ENCODE peak calls at places on chromosomes 12 and 14, in four cellular contexts. J, C, K and B are unnamed samples.

GRCh38 chr14:65336191-65336591 is 76.3 kb upstream of the FUT8 start:
- DNase-seq in J (no peak), C (no peak), K (no peak), B (no peak)

GRCh38 chr12:26239508-26240328 is 44.3 kb downstream of the SSPN start:
- DNase-seq in J (no peak), C (no peak), K (no peak), B (no peak)

GRCh38 chr14:50772361-50772760 is 58.6 kb downstream of the NIN start:
- DNase-seq in J (no peak), C (no peak), K (no peak), B (no peak)

GRCh38 chr12:58554522-58555157 is 365.7 kb downstream of the LRIG3 start:
- DNase-seq in J (no peak), C (no peak), K (no peak), B (no peak)

GRCh38 chr12:57240926-57241555 is 9.9 kb downstream of the STAC3 start:
- DNase-seq in J (no peak), C (no peak), K (no peak), B (no peak)

GRCh38 chr14:20278414-20278813 is 27.3 kb downstream of the TTC5 start:
- DNase-seq in J (peak), C (peak), K (no peak), B (no peak)

GRCh38 chr14:67911506-67911905 is 91.9 kb downstream of the RAD51B start:
- DNase-seq in J (no peak), C (no peak), K (no peak), B (no peak)

GRCh38 chr12:56687225-56688128 is 607 bp downstream of the PTGES3 start:
- DNase-seq in J (no peak), C (peak), K (no peak), B (no peak)

GRCh38 chr12:121033625-121034349 is 5.3 kb downstream of the OASL start:
- DNase-seq in J (no peak), C (no peak), K (peak), B (no peak)

GRCh38 chr12:40192704-40193255 is 32.0 kb upstream of the LRRK2 start:
- DNase-seq in J (no peak), C (peak), K (peak), B (no peak)

GRCh38 chr12:122348505-122348904 is 74.0 kb downstream of the CLIP1 start:
- DNase-seq in J (no peak), C (no peak), K (no peak), B (no peak)

GRCh38 chr12:95740751-95741150 is 49.8 kb downstream of the NTN4 start:
- DNase-seq in J (no peak), C (no peak), K (no peak), B (no peak)

GRCh38 chr12:105822131-105823103 is 316.3 kb downstream of the NUAK1 start:
- DNase-seq in J (no peak), C (no peak), K (no peak), B (no peak)

GRCh38 chr12:64390275-64390851 is at the start of gene C12orf56:
- DNase-seq in J (no peak), C (no peak), K (no peak), B (no peak)

GRCh38 chr12:89474615-89475014 is 50.0 kb downstream of the GALNT4 start:
- DNase-seq in J (no peak), C (no peak), K (no peak), B (no peak)

DNA sequence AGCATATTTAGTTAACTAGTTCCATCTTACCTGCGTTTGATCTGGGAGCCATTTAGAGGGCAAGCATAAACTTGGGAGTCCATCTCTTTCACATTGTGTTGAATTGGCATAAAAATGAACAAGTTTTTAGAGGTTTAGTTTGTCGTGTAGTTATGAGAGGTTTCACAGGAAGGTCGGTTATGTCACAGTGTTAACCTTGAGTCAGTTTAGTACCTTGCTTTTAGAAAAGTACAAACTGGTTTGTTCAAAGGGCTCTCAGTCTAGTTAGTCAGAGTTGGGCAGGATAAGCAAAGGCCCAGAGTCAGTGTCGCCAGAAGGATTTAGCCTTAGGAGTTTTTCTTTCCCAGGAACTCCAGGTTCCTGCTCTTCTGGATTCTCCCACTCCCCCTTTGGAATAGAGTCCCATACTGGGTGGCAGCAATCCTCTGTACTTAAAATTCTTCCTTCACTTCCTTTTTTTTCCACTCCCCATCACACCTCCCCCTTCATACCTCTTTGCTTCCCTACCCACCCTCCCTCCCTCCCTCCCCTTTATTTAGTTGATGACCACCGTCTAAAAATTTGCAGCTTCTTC is 12.0 kb downstream of the PCBP2 start:
- DNase-seq in J (no peak), C (no peak), K (no peak), B (no peak)
- TF ChIP-seq SPI1 in J (peak), C (peak), K (no peak), B (peak)

GRCh38 chr14:101088714-101089113 is 185.2 kb upstream of the RTL1 start:
- DNase-seq in J (no peak), C (no peak), K (no peak), B (no peak)

GRCh38 chr14:101086926-101087325 is 183.4 kb upstream of the RTL1 start:
- DNase-seq in J (no peak), C (no peak), K (no peak), B (no peak)

GRCh38 chr14:101088395-101088667 is 184.8 kb upstream of the RTL1 start:
- DNase-seq in J (no peak), C (no peak), K (no peak), B (no peak)

GRCh38 chr14:101090976-101091375 is 187.5 kb upstream of the RTL1 start:
- DNase-seq in J (no peak), C (no peak), K (no peak), B (no peak)

DNA sequence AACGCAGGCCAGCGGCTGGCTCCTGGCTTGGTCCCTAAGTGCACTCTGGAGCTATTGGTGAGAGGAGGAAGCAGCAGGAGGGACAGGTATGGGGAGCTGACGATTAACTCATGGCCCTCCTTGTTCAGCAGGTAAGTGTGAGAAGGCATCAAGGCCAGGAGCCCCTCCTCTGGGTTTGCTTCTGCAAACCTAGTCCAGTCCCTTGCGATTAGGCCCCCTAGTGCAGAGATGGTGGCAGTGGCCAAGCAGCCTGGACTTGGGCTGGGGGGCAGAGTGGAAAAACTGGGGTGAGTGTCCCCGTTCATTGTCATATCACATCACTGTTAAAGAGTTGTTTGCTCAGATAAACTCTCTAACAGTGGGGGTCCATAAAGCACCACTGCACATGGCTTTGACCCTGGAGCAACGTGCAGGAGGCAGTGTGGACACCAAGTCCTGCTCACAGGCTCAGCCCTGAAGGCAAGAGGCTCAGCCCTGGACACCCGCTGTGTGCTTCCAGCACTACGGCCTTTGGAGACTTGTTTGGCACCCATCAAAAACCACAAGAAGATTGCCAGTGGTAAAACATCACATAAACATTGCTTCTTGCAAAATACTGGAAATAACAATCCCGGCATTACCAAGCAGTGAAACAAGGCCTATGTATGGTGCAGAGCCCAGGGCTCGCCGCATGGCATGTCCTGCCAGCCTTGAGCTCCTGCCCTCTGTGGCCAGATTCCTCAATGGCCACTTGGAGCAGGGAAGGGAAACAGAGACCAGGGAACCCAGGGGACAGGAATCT is 184.3 kb upstream of the RTL1 start:
- DNase-seq in J (no peak), C (no peak), K (no peak), B (no peak)
- TF ChIP-seq SPI1 in J (no peak), C (no peak), K (no peak), B (no peak)

GRCh38 chr12:51322452-51322851 is 1.5 kb downstream of the BIN2 start:
- DNase-seq in J (no peak), C (no peak), K (peak), B (no peak)
- TF ChIP-seq SPI1 in J (no peak), C (no peak), K (no peak), B (no peak)

GRCh38 chr12:104730761-104731160 is 227.3 kb downstream of the SLC41A2 start:
- DNase-seq in J (no peak), C (no peak), K (no peak), B (no peak)

GRCh38 chr12:104735801-104736200 is 222.3 kb downstream of the SLC41A2 start:
- DNase-seq in J (no peak), C (no peak), K (no peak), B (no peak)

GRCh38 chr12:104736307-104736706 is 221.8 kb downstream of the SLC41A2 start:
- DNase-seq in J (no peak), C (no peak), K (no peak), B (no peak)

GRCh38 chr12:104734541-104735075 is 223.5 kb downstream of the SLC41A2 start:
- DNase-seq in J (no peak), C (no peak), K (no peak), B (no peak)

GRCh38 chr12:104733717-104734175 is 224.3 kb downstream of the SLC41A2 start:
- DNase-seq in J (peak), C (peak), K (no peak), B (no peak)
- TF ChIP-seq SPI1 in J (no peak), C (no peak), K (no peak), B (no peak)

GRCh38 chr12:41661141-41661540 is 473.0 kb downstream of the PDZRN4 start:
- DNase-seq in J (no peak), C (no peak), K (no peak), B (no peak)

DNA sequence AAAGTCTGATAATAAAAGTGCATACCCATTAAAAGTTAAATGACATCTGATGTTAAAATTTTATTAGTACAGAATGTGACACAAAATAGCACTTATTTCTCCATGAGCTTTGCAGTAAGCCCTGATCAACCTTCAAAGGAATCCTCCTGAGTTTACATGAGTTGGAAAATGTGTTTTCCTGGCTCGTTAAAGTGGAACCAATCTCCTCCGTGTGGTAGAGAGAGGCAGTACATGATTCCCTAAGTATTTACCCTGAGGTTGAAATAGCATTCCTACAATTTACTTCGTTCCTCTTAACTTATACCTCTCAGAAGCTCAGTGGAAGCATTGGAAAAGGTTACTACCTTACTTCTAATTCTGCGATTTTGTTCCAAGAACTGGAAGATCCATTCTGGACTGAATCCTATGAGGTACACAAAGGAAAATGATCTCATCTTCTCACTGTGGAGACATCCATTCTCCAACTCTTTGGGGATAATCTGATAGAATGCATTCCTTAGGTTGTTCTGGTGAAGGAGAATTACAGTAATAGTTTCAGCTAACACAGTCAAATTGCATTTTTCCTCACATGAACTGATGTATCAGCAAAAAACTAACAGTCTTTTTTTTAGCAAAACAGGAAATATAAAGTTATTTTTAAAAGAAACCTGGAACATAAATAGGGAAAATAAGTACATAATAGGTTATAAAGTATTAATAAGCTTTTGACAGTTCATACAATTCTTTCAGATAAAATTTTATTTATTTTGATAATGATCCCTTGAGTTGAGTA is 475.6 kb downstream of the PDZRN4 start:
- DNase-seq in J (no peak), C (no peak), K (no peak), B (no peak)
- TF ChIP-seq SPI1 in J (no peak), C (no peak), K (no peak), B (no peak)

GRCh38 chr12:54859502-54859901 is 5.2 kb downstream of the MUCL1 start:
- DNase-seq in J (no peak), C (no peak), K (no peak), B (no peak)

GRCh38 chr12:54868690-54869089 is 14.4 kb downstream of the MUCL1 start:
- DNase-seq in J (no peak), C (no peak), K (no peak), B (no peak)

GRCh38 chr12:54861927-54862326 is 7.6 kb downstream of the MUCL1 start:
- DNase-seq in J (no peak), C (no peak), K (no peak), B (no peak)

GRCh38 chr12:54865683-54866324 is 11.5 kb downstream of the MUCL1 start:
- DNase-seq in J (no peak), C (no peak), K (no peak), B (no peak)

GRCh38 chr12:54863948-54864584 is 9.8 kb downstream of the MUCL1 start:
- DNase-seq in J (no peak), C (no peak), K (no peak), B (no peak)
- TF ChIP-seq SPI1 in J (no peak), C (no peak), K (no peak), B (no peak)

DNA sequence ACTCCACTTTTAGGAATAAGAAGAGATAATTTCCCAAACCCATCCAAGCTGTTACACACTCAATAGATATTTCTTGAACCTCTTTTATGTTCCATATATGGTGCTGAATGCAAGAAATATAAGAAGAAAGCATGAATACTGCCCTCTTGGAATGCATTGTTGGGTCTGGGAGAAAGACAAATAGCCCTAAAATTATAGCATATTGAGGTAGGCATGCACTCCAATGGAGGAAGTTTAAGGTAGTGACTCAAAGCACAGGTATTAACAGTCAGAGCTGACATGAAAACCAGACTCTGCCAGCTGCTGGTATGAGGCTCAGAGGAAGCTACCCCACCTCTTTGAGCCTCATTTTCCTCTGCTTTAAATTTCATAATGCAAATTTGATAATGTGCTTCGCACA is 261.3 kb upstream of the NOS1 start:
- DNase-seq in J (no peak), C (no peak), K (no peak), B (no peak)
- TF ChIP-seq SPI1 in J (no peak), C (no peak), K (no peak), B (no peak)

GRCh38 chr14:90332271-90332584 is 487 bp upstream of the NRDE2 start:
- DNase-seq in J (no peak), C (no peak), K (no peak), B (no peak)

GRCh38 chr14:90341784-90342183 is 10.0 kb upstream of the NRDE2 start:
- DNase-seq in J (no peak), C (no peak), K (no peak), B (no peak)

GRCh38 chr14:90331497-90332270 is at the start of gene NRDE2:
- DNase-seq in J (peak), C (peak), K (peak), B (peak)

GRCh38 chr14:90336985-90337384 is 5.2 kb upstream of the NRDE2 start:
- DNase-seq in J (no peak), C (no peak), K (no peak), B (no peak)

DNA sequence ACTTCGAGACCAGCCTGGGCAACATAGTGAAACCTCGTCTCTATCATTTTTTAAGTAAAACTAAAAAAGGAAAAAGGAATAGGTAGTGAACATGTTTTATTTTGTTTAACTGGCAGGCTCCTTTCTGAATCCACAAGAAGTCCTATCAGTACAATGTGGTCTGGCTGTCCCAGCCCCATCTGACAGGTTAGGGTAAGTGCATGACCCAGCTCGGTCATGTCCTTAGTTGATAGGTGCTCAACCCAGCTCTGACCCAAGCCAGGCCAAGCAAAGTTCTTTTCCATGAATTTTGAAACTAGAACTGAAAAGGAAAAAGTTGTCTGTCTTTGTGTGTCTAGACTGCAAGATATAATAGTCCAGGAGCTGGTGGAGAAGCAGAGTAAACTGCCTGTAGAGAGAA is 4.7 kb upstream of the NRDE2 start:
- DNase-seq in J (peak), C (no peak), K (no peak), B (no peak)
- TF ChIP-seq SPI1 in J (no peak), C (no peak), K (no peak), B (no peak)